ENCODE peak calls at places on chromosomes 12 and 14, in four cellular contexts. N is aorta, X is prostate gland, B is A549. I is an unnamed sample. For H3K4me1, the result is how much of the 10 kb centered on the place peaks cover.

GRCh38 chr12:125856366-125856765 is 791.1 kb downstream of the AACS start:
- DNase-seq in X (no peak), N (no peak), B (no peak), I (no peak)

GRCh38 chr12:103930787-103931536 is 752 bp downstream of the HSP90B1 start:
- DNase-seq in X (peak), N (peak), B (peak), I (no peak)

GRCh38 chr12:79155703-79156102 is 291.1 kb downstream of the SYT1 start:
- DNase-seq in B (no peak), X (no peak), N (no peak), I (no peak)

GRCh38 chr12:122232691-122233090 is 6.8 kb upstream of the DIABLO start:
- DNase-seq in B (no peak), N (no peak), X (no peak), I (no peak)

GRCh38 chr14:97107760-97108159 is 310.6 kb downstream of the VRK1 start:
- DNase-seq in X (no peak), B (no peak), N (no peak), I (no peak)

GRCh38 chr14:65819567-65819966 is 407.0 kb downstream of the FUT8 start:
- DNase-seq in N (no peak), X (no peak), B (no peak), I (no peak)

GRCh38 chr12:59716049-59716448 is 120.2 kb downstream of the SLC16A7 start:
- DNase-seq in X (no peak), B (no peak), N (no peak), I (no peak)

GRCh38 chr12:53049582-53050318 is at the start of gene TNS2:
- DNase-seq in N (peak), X (no peak), B (peak), I (no peak)

GRCh38 chr12:96522283-96522682 is 32.9 kb downstream of the CFAP54 start:
- DNase-seq in N (no peak), X (no peak), B (no peak), I (no peak)

GRCh38 chr12:99915251-99916082 is 69.3 kb downstream of the ANKS1B start:
- DNase-seq in B (peak), N (no peak), X (no peak), I (no peak)

GRCh38 chr14:74611672-74612345 is at the start of gene LTBP2:
- DNase-seq in B (no peak), X (no peak), N (peak), I (no peak)

GRCh38 chr14:60092516-60092915 is 793 bp downstream of the PCNX4 start:
- DNase-seq in B (peak), X (peak), N (no peak), I (no peak)

GRCh38 chr14:28772613-28773012 is 6.0 kb downstream of the FOXG1 start:
- DNase-seq in X (no peak), B (no peak), N (no peak), I (no peak)

GRCh38 chr12:47361389-47362031 is 281.8 kb upstream of the AMIGO2 start:
- DNase-seq in B (peak), X (no peak), N (no peak), I (peak)

GRCh38 chr12:95687937-95688336 is 102.6 kb downstream of the NTN4 start:
- DNase-seq in B (no peak), N (no peak), X (no peak), I (no peak)

GRCh38 chr12:9064201-9064814 is 51.4 kb downstream of the A2M start:
- DNase-seq in X (peak), N (peak), B (peak), I (no peak)

GRCh38 chr14:93994919-93995682 is 2.0 kb upstream of the CCDC197 start:
- DNase-seq in X (no peak), N (peak), B (peak), I (peak)

GRCh38 chr14:91927216-91927615 is 20.3 kb downstream of the FBLN5 start:
- DNase-seq in X (no peak), N (no peak), B (no peak), I (no peak)
- H3K4me1 ChIP-seq in X (under half), N (under half), B (under half), I (under half)

GRCh38 chr14:69090187-69090789 is 62.6 kb downstream of the DCAF5 start:
- DNase-seq in X (peak), B (peak), N (no peak), I (no peak)

GRCh38 chr14:69093551-69094421 is 59.1 kb downstream of the DCAF5 start:
- DNase-seq in X (peak), N (no peak), B (no peak), I (no peak)

GRCh38 chr14:69094481-69094880 is 58.4 kb downstream of the DCAF5 start:
- DNase-seq in X (no peak), B (no peak), N (no peak), I (no peak)

GRCh38 chr14:69092840-69093422 is 60.0 kb downstream of the DCAF5 start:
- DNase-seq in N (no peak), B (no peak), X (no peak), I (no peak)

DNA sequence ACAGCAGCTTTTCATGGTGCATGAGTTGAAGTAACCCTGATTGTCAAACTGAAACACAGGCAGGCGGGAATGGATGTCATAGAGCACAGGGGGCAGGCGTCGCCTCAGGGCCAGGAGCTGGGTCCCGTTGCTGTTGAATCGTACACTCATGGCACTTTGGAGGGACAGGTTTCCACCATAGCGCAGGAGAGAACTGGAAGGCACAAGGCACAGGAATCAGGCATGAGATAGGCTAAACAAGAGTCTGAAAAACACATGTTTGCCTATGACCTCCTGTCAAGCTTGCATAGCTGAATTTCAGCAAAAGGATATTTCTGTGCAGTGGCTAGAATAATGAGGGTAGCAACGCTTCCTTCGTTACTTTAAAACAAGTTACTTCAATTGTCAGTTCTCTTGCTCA is 61.2 kb downstream of the DCAF5 start:
- DNase-seq in N (no peak), X (no peak), B (no peak), I (no peak)
- H3K4me1 ChIP-seq in N (under half), X (under half), B (under half), I (under half)

DNA sequence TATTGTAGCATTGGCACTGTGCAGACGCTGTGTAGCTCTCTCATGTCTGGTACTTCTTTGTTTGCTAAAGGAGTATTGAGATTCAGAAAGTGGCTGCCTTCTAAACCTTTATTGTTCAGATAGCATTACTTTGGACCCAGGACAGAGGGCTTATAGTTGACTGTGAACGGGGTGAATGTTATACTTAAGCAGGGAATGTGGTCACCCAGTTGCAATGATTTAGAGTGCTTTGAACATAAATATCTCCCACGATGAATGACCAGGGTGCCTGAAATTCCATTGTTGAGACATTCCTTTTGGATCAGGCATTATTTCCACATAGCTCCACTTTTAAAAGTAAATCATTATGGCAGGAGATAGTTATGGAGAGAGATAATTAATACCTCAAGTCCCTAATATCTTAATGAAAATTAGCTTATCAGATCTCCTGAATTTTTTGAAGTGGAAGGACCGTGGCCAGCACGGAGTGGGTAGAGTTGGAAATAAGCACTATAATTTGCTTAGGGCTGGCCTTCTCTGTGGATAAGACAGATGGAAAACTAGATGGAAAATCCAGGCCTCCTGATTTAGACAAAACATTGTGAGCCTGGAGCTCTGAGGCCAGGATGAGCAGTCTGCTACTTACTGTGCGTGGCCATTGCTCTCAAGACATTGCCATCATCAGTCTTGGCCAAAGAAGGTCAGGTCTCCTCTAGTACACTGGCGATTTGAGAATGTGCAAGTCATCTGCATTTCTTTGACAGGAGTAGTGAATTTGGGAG is 114.5 kb downstream of the ETV6 start:
- DNase-seq in N (no peak), X (no peak), B (no peak), I (no peak)
- H3K4me1 ChIP-seq in N (under half), X (under half), B (under half), I (under half)

DNA sequence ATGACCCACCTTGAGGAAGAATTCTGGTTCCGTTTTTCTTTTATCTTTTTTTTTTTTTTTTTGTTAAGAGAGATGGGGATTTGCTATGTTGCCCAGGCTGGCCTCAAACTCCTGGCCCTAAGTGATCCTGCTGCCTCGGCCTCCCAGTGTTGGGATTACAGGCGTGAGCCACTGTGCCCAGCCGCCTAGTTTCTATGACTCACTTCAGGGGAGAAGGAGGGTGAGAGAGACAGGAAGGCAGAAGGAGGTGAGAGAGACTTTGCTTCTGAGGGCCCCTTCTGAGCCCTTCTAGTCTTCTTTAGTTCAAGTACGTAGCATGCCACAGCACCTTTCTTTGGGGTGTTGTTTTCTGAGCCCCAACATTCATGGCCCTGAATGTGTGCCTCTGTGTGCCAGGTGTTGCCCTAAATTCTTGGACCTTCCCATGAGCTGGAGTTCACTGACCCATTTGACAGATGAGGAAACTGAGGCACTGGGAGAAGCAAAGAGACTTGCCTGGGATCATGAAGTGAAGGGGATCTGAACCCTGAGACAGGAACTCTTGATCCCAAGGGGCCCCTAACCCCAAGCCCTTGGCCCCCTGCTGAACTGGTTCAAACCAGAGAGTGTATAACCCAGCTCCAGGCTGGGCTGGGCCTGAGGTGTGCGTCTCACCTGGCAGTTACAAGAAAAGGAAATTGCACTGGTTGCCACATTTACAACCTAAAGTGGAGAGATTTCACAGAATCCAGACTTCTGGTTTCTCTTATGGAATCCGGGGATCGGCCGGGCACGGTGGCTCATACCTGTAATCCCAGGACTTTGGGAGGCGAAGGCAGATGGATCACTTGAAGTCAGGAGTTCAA is 20.8 kb downstream of the SH2B3 start:
- DNase-seq in X (no peak), B (no peak), N (no peak), I (no peak)
- H3K4me1 ChIP-seq in X (under half), B (under half), N (under half), I (under half)

GRCh38 chr14:68951800-68952540 is 27.1 kb downstream of the ACTN1 start:
- DNase-seq in B (no peak), N (peak), X (no peak), I (no peak)
- H3K4me1 ChIP-seq in B (half or more), N (under half), X (under half), I (half or more)

DNA sequence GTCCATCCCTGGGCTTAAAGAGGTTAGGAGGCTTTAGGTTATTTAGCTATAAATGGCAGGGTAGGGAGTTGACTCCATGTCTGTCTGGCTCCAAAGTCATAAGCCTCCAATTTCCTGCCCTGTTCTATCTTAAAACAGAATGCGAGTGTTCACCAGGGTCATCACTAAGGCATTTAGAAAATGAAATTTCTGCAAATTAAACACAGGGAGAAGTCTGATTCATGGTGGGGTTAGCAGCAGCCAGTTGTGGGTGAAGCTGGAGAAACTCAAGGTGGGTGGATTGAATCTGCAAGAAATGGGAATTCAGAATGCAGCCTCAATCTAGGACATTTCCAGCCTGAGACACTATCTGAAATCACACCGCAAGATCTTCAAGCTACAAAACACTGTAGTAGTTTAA is 13.0 kb upstream of the C12orf75 start:
- DNase-seq in X (no peak), B (peak), N (no peak), I (no peak)
- H3K4me1 ChIP-seq in X (under half), B (half or more), N (under half), I (under half)